ENCODE peak calls at places on chromosomes 4 and X, in six cellular contexts. One of them, this sample, is unnamed.
A peak's percentile ranks its signal among the peaks of the same experiment; 100 is the strongest.

GRCh38 chr4:158176108-158176507 is 3.3 kb upstream of the GASK1B start:
- DNase-seq in activated gamma-delta T cell treated with Interleukin-2 at 50 U/mL for 16 hours: no peak
- DNase-seq in head of caudate nucleus: no peak
- DNase-seq in cardiac muscle cell: no peak
- DNase-seq in activated CD4-positive, alpha-beta T cell treated with anti-CD3 and anti-CD28 coated beads, Interleukin-2, amount 50 U/mL, for 1 hour: no peak
- DNase-seq in tibial artery: peak; percentile 71
- DNase-seq in this sample: no peak

GRCh38 chr4:189773909-189774308 is 166.8 kb upstream of the FRG1 start:
- DNase-seq in activated gamma-delta T cell treated with Interleukin-2 at 50 U/mL for 16 hours: no peak
- DNase-seq in head of caudate nucleus: no peak
- DNase-seq in cardiac muscle cell: peak; percentile 10
- DNase-seq in activated CD4-positive, alpha-beta T cell treated with anti-CD3 and anti-CD28 coated beads, Interleukin-2, amount 50 U/mL, for 1 hour: no peak
- DNase-seq in tibial artery: no peak
- DNase-seq in this sample: no peak

GRCh38 chr4:141912831-141913230 is 276.4 kb downstream of the IL15 start:
- DNase-seq in activated gamma-delta T cell treated with Interleukin-2 at 50 U/mL for 16 hours: no peak
- DNase-seq in head of caudate nucleus: no peak
- DNase-seq in cardiac muscle cell: peak; percentile 83
- DNase-seq in activated CD4-positive, alpha-beta T cell treated with anti-CD3 and anti-CD28 coated beads, Interleukin-2, amount 50 U/mL, for 1 hour: no peak
- DNase-seq in tibial artery: no peak
- DNase-seq in this sample: no peak

GRCh38 chr4:47641755-47642154 is 156.7 kb downstream of the ATP10D start:
- DNase-seq in activated gamma-delta T cell treated with Interleukin-2 at 50 U/mL for 16 hours: no peak
- DNase-seq in head of caudate nucleus: no peak
- DNase-seq in cardiac muscle cell: no peak
- DNase-seq in activated CD4-positive, alpha-beta T cell treated with anti-CD3 and anti-CD28 coated beads, Interleukin-2, amount 50 U/mL, for 1 hour: no peak
- DNase-seq in tibial artery: no peak
- DNase-seq in this sample: no peak

GRCh38 chrX:106997611-106998010 is 2.4 kb downstream of the MORC4 start:
- DNase-seq in activated gamma-delta T cell treated with Interleukin-2 at 50 U/mL for 16 hours: no peak
- DNase-seq in head of caudate nucleus: no peak
- DNase-seq in cardiac muscle cell: no peak
- DNase-seq in activated CD4-positive, alpha-beta T cell treated with anti-CD3 and anti-CD28 coated beads, Interleukin-2, amount 50 U/mL, for 1 hour: no peak
- DNase-seq in tibial artery: no peak
- DNase-seq in this sample: no peak

GRCh38 chr4:24470681-24471622 is 113.4 kb downstream of the DHX15 start:
- DNase-seq in activated gamma-delta T cell treated with Interleukin-2 at 50 U/mL for 16 hours: no peak
- DNase-seq in head of caudate nucleus: peak; percentile 60
- DNase-seq in cardiac muscle cell: peak; percentile 66
- DNase-seq in activated CD4-positive, alpha-beta T cell treated with anti-CD3 and anti-CD28 coated beads, Interleukin-2, amount 50 U/mL, for 1 hour: peak; percentile 9
- DNase-seq in tibial artery: peak; percentile 66
- DNase-seq in this sample: no peak

GRCh38 chr4:56410247-56410646 is 23.0 kb upstream of the AASDH start:
- DNase-seq in activated gamma-delta T cell treated with Interleukin-2 at 50 U/mL for 16 hours: no peak
- DNase-seq in head of caudate nucleus: no peak
- DNase-seq in cardiac muscle cell: peak; percentile 52
- DNase-seq in activated CD4-positive, alpha-beta T cell treated with anti-CD3 and anti-CD28 coated beads, Interleukin-2, amount 50 U/mL, for 1 hour: no peak
- DNase-seq in tibial artery: no peak
- DNase-seq in this sample: peak; percentile 98

GRCh38 chr4:5908836-5909235 is 15.9 kb upstream of the CRMP1 start:
- DNase-seq in activated gamma-delta T cell treated with Interleukin-2 at 50 U/mL for 16 hours: no peak
- DNase-seq in head of caudate nucleus: no peak
- DNase-seq in cardiac muscle cell: no peak
- DNase-seq in activated CD4-positive, alpha-beta T cell treated with anti-CD3 and anti-CD28 coated beads, Interleukin-2, amount 50 U/mL, for 1 hour: no peak
- DNase-seq in tibial artery: no peak
- DNase-seq in this sample: no peak

GRCh38 chr4:48016141-48017107 is at the start of the genes CNGA1 and NIPAL1:
- DNase-seq in activated gamma-delta T cell treated with Interleukin-2 at 50 U/mL for 16 hours: peak; percentile 60
- DNase-seq in head of caudate nucleus: peak; percentile 70
- DNase-seq in cardiac muscle cell: peak; percentile 91
- DNase-seq in activated CD4-positive, alpha-beta T cell treated with anti-CD3 and anti-CD28 coated beads, Interleukin-2, amount 50 U/mL, for 1 hour: peak; percentile 62
- DNase-seq in tibial artery: peak; percentile 68
- DNase-seq in this sample: no peak

GRCh38 chr4:65917486-65917885 is 247.2 kb upstream of the EPHA5 start:
- DNase-seq in activated gamma-delta T cell treated with Interleukin-2 at 50 U/mL for 16 hours: no peak
- DNase-seq in head of caudate nucleus: no peak
- DNase-seq in cardiac muscle cell: no peak
- DNase-seq in activated CD4-positive, alpha-beta T cell treated with anti-CD3 and anti-CD28 coated beads, Interleukin-2, amount 50 U/mL, for 1 hour: no peak
- DNase-seq in tibial artery: no peak
- DNase-seq in this sample: no peak

GRCh38 chr4:123361195-123361861 is 35.3 kb upstream of the SPRY1 start:
- DNase-seq in activated gamma-delta T cell treated with Interleukin-2 at 50 U/mL for 16 hours: no peak
- DNase-seq in head of caudate nucleus: no peak
- DNase-seq in cardiac muscle cell: no peak
- DNase-seq in activated CD4-positive, alpha-beta T cell treated with anti-CD3 and anti-CD28 coated beads, Interleukin-2, amount 50 U/mL, for 1 hour: no peak
- DNase-seq in tibial artery: no peak
- DNase-seq in this sample: peak; percentile 66

GRCh38 chr4:22686156-22686555 is 6.6 kb upstream of the GBA3 start:
- DNase-seq in activated gamma-delta T cell treated with Interleukin-2 at 50 U/mL for 16 hours: no peak
- DNase-seq in head of caudate nucleus: no peak
- DNase-seq in cardiac muscle cell: no peak
- DNase-seq in activated CD4-positive, alpha-beta T cell treated with anti-CD3 and anti-CD28 coated beads, Interleukin-2, amount 50 U/mL, for 1 hour: no peak
- DNase-seq in tibial artery: no peak
- DNase-seq in this sample: no peak

GRCh38 chr4:53586121-53586816 is 5.0 kb downstream of the LNX1 start:
- DNase-seq in activated gamma-delta T cell treated with Interleukin-2 at 50 U/mL for 16 hours: no peak
- DNase-seq in head of caudate nucleus: no peak
- DNase-seq in cardiac muscle cell: no peak
- DNase-seq in activated CD4-positive, alpha-beta T cell treated with anti-CD3 and anti-CD28 coated beads, Interleukin-2, amount 50 U/mL, for 1 hour: no peak
- DNase-seq in tibial artery: no peak
- DNase-seq in this sample: peak; percentile 26

GRCh38 chrX:112786076-112786475 is 54.6 kb downstream of the AMOT start:
- DNase-seq in activated gamma-delta T cell treated with Interleukin-2 at 50 U/mL for 16 hours: no peak
- DNase-seq in head of caudate nucleus: no peak
- DNase-seq in cardiac muscle cell: no peak
- DNase-seq in activated CD4-positive, alpha-beta T cell treated with anti-CD3 and anti-CD28 coated beads, Interleukin-2, amount 50 U/mL, for 1 hour: no peak
- DNase-seq in tibial artery: no peak
- DNase-seq in this sample: no peak